ENCODE peak calls at places on chromosomes 6 and 20, in eight cellular contexts. X, O, G, M, R, Y, U and W are unnamed samples.

GRCh38 chr6:125231574-125232343 is 70.0 kb downstream of the HDDC2 start:
- DNase-seq in Y (no peak), G (no peak), U (no peak), O (no peak), X (no peak), M (peak), R (no peak), W (no peak)

GRCh38 chr6:150279533-150279932 is 89.3 kb upstream of the IYD start:
- DNase-seq in Y (no peak), R (no peak), X (no peak), M (no peak), O (no peak), G (no peak), U (no peak), W (no peak)

GRCh38 chr6:166206510-166207389 is 39.1 kb upstream of the TBXT start:
- DNase-seq in R (no peak), Y (no peak), G (no peak), M (peak), X (no peak), O (peak), U (no peak), W (no peak)

GRCh38 chr20:32960849-32961731 is 43.1 kb downstream of the SUN5 start:
- DNase-seq in U (no peak), X (no peak), M (no peak), Y (peak), G (no peak), R (no peak), O (no peak), W (no peak)

GRCh38 chr6:96837138-96837971 is at the start of gene GPR63:
- DNase-seq in R (peak), M (peak), G (peak), X (peak), U (peak), Y (peak), O (peak), W (peak)

GRCh38 chr6:46949662-46950280 is 28.0 kb upstream of the ADGRF5 start:
- DNase-seq in G (no peak), X (no peak), M (no peak), R (peak), O (no peak), Y (no peak), U (no peak), W (no peak)

GRCh38 chr6:81844686-81845085 is 92.2 kb upstream of the TENT5A start:
- DNase-seq in M (no peak), Y (no peak), O (no peak), R (no peak), G (no peak), U (no peak), X (no peak), W (no peak)

GRCh38 chr20:19205999-19206398 is 6.4 kb upstream of the SLC24A3 start:
- DNase-seq in U (no peak), O (peak), R (peak), X (peak), G (peak), Y (peak), M (peak), W (peak)

GRCh38 chr6:144479991-144480390 is 194.9 kb downstream of the UTRN start:
- DNase-seq in G (no peak), M (no peak), R (no peak), Y (no peak), X (no peak), U (no peak), O (no peak), W (no peak)

GRCh38 chr20:33393609-33394008 is 7.7 kb downstream of the CDK5RAP1 start:
- DNase-seq in X (no peak), Y (no peak), R (no peak), O (no peak), G (no peak), U (no peak), M (no peak), W (no peak)

GRCh38 chr6:125790403-125791150 is at the start of gene NCOA7:
- DNase-seq in Y (peak), U (no peak), O (no peak), R (peak), X (peak), G (no peak), M (peak), W (peak)

DNA sequence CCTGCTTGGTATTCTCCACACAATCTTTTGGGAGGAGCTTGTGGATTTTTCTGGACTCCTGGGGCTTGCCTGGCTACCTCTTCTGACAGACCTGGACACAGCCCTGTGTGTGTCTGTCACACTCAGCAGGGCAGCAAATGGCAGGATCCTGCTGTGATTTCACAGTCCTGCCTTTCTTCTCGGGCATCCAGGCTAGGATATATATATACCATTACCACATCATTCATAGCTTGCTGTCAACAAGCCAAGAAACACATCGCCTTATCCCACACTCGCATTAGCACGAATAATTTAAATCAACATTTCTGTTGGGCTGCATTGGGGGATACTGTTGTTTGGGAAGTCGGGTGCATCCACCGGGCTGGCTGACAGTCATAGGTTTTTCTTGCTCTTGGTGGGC is 154.8 kb upstream of the FERMT1 start:
- DNase-seq in Y (no peak), X (no peak), R (no peak), M (no peak), U (no peak), G (no peak), O (no peak), W (peak)
- TF ChIP-seq MAX in Y (no peak), X (no peak), R (no peak), M (no peak), U (no peak), G (no peak), O (no peak), W (no peak)

GRCh38 chr20:57272883-57273282 is 6.4 kb upstream of the BMP7 start:
- DNase-seq in O (no peak), U (no peak), X (no peak), Y (peak), G (no peak), M (no peak), R (no peak), W (no peak)
- TF ChIP-seq MAX in O (no peak), U (no peak), X (no peak), Y (no peak), G (no peak), M (no peak), R (no peak), W (no peak)

DNA sequence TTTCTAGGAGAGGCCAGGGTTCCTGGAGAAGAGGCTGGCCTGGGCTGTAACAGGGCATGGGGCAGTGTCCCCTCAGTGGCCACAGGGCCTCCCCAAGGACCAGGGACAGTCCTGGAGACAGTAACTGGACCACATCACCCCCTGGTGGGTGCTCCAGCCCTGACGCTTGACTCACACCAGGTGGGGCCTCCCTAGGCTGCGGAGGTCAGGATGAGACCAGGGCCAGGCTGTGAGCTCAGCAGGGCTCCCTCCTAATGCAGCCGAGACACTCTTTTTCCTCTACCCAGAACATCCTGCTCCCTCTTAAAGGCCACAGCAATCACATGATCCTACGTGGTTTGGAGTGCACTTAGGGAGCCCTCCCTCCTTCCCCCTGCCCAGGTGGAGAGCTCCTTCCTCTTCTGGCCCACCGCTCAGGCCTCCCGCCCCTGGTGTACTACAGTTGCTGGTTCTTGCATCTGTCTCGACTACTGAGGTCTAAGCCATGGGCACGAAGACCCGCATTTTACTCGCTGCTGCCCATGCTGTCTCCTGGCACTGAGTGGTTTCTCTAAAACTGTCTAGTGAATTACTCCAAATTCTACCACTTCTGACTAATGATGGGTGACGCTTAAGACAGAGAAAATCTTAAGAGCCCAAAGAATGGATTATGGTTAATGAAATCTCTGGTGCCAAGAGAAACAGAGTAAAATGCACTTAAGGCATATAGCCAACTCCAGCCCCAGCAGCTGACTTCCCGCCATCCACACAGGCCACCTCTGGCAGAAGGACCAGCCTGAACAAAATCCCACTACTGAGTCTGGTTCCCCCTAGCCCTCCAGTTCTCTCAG is 166.1 kb upstream of the CST7 start:
- DNase-seq in Y (peak), X (peak), O (no peak), M (no peak), R (no peak), G (no peak), U (no peak), W (no peak)
- TF ChIP-seq MAX in Y (no peak), X (no peak), O (no peak), M (no peak), R (no peak), G (no peak), U (no peak), W (no peak)

GRCh38 chr20:48465271-48465670 is 362.5 kb downstream of the PREX1 start:
- DNase-seq in X (no peak), U (no peak), R (no peak), M (no peak), Y (no peak), O (no peak), G (no peak), W (no peak)

GRCh38 chr20:48463096-48463710 is 364.6 kb downstream of the PREX1 start:
- DNase-seq in M (no peak), Y (no peak), O (no peak), X (no peak), U (no peak), G (no peak), R (no peak), W (no peak)

GRCh38 chr20:48461351-48461750 is 366.4 kb downstream of the PREX1 start:
- DNase-seq in U (no peak), O (no peak), G (no peak), R (no peak), X (no peak), M (no peak), Y (no peak), W (no peak)

GRCh38 chr20:48460681-48461080 is 367.1 kb downstream of the PREX1 start:
- DNase-seq in X (no peak), O (no peak), Y (no peak), U (no peak), G (no peak), R (no peak), M (no peak), W (no peak)

DNA sequence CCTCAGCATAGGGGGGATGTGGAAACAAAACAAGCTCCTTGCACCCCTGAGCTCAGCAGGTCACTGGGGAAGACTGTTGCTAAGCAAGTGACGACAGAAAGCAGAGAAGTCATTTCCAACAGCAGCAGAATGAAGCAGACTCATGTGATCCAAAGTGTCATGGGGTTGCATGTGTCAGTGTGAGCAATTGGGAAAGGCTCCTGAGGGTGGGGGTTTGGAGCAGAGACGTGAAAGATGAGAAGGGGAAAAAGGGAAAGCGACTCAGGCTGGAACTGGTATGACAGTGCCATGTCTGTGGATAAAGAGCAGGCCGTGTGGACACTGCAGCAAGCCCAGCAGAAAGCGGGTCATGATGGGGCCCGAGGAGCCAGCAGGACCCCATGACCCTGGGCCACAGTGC is 363.9 kb downstream of the PREX1 start:
- DNase-seq in O (no peak), U (no peak), Y (no peak), R (no peak), M (no peak), G (no peak), X (no peak), W (no peak)
- TF ChIP-seq MAX in O (no peak), U (no peak), Y (no peak), R (no peak), M (no peak), G (no peak), X (no peak), W (no peak)

GRCh38 chr6:52390361-52390727 is 28.4 kb downstream of the PAQR8 start:
- DNase-seq in R (no peak), O (peak), G (peak), Y (peak), M (peak), U (no peak), X (no peak), W (peak)
- TF ChIP-seq MAX in R (no peak), O (no peak), G (peak), Y (peak), M (peak), U (no peak), X (no peak), W (no peak)

DNA sequence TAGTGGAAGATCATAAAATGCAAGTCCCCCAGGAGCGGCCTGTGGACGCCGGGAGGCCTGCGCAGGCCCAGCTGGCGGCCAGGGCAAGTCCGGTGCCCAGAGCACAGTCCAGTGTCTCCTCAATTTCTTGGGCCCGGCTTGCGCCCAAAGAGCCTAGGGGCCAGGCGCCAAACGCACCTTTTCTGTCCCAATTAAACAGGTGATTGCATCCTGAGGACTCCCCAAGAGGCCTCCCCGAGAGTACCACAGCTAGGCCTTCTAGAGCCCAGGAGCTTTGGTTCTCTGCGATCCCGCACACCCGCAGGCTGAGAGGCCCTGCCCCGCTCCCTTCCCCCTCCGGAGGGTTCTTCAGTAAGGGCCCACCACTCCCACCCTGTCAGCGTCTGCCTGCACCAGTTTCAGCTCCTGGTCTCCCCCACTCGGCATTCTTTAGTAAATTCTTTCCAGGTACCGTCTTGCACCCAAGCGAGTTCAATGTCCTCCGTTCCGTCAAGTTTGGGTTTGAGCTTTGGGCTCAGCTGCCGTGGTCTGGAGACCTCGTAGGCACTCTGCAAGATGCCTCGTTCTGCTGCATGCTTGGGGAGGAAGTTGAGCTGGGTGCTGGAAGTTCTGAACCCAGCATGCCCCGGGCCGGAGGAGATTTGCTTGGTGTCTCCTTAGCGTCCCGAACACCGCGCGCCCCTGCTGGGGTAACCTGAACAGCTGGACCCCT is 3.9 kb upstream of the NKX2-2 start:
- DNase-seq in U (no peak), G (no peak), R (no peak), Y (peak), X (peak), M (no peak), O (no peak), W (no peak)
- TF ChIP-seq MAX in U (no peak), G (no peak), R (no peak), Y (no peak), X (no peak), M (no peak), O (no peak), W (no peak)

GRCh38 chr20:22508426-22508825 is 75.9 kb downstream of the FOXA2 start:
- DNase-seq in Y (no peak), O (no peak), X (no peak), G (no peak), M (no peak), R (no peak), U (no peak), W (no peak)

GRCh38 chr20:22504829-22505377 is 79.5 kb downstream of the FOXA2 start:
- DNase-seq in Y (no peak), G (no peak), O (no peak), M (no peak), X (no peak), R (no peak), U (no peak), W (no peak)

GRCh38 chr20:22506827-22507226 is 77.5 kb downstream of the FOXA2 start:
- DNase-seq in X (no peak), Y (no peak), M (no peak), G (no peak), R (no peak), U (no peak), O (no peak), W (no peak)

GRCh38 chr20:22509090-22509938 is 75.1 kb downstream of the FOXA2 start:
- DNase-seq in U (no peak), G (no peak), R (no peak), M (no peak), X (no peak), Y (no peak), O (no peak), W (no peak)

DNA sequence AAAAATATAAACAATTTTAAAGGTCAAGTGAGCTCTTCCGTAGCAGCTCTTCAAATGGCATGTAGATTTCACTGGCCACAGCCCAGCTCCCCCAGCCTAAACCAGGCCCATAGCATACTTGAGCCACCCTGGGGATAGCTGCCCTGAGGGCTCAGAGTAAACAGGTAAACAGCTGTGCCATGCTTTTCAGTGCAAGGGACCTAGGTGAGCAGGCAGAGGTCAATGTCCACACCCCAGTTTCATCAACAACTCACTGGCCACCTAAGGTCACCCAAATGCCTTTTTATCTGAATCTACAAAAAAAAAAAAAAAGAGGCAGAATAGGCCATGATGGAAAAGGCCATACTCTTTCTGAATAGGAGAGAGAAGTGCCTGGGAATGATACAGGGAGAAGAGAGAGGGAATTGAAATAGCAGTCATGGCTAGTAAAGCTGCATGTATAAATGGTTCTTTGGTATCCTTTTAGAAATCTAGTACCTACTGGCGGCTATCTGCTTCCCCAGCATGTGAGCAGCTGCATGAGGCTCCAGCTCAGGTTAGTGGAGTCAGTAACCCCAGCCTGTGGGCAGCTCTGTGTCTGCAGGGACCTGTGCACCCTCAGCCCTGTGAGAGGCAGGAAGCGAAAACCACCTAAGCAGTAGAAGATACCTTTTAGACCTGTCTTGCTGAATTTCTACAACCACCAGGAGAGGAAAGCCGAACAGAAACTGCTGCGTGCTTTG is 77.0 kb downstream of the FOXA2 start:
- DNase-seq in G (no peak), R (no peak), O (no peak), M (no peak), X (no peak), Y (no peak), U (no peak), W (no peak)
- TF ChIP-seq MAX in G (no peak), R (no peak), O (no peak), M (no peak), X (no peak), Y (no peak), U (no peak), W (no peak)